ENCODE peak calls at places on chromosomes 11 and 22, in eight cellular contexts. R, W, P, T, G, K, C and V are unnamed samples.

GRCh38 chr11:115085461-115086220 is 407.3 kb downstream of the NXPE2 start:
- DNase-seq in R (no peak), W (no peak), P (no peak), T (no peak), G (no peak), K (no peak), C (no peak), V (no peak)

GRCh38 chr22:22787805-22788459 is 99.7 kb upstream of the IGLL5 start:
- DNase-seq in R (peak), W (peak), P (peak), T (peak), G (no peak), K (no peak), C (peak), V (no peak)

GRCh38 chr11:114296190-114296978 is at the start of gene NNMT:
- DNase-seq in R (no peak), W (no peak), P (no peak), T (no peak), G (peak), K (peak), C (peak), V (no peak)

GRCh38 chr11:44943118-44943517 is 7.6 kb downstream of the TP53I11 start:
- DNase-seq in R (no peak), W (no peak), P (no peak), T (peak), G (peak), K (no peak), C (no peak), V (peak)

GRCh38 chr11:84471501-84471900 is 1155.6 kb downstream of the DLG2 start:
- DNase-seq in R (no peak), W (no peak), P (no peak), T (no peak), G (no peak), K (no peak), C (no peak), V (no peak)

GRCh38 chr11:129376658-129377341 is 1.2 kb downstream of the BARX2 start:
- DNase-seq in R (no peak), W (no peak), P (no peak), T (no peak), G (no peak), K (no peak), C (no peak), V (no peak)

GRCh38 chr11:64268687-64269379 is 15.6 kb downstream of the BAD start:
- DNase-seq in R (peak), W (peak), P (peak), T (peak), G (peak), K (peak), C (no peak), V (peak)

GRCh38 chr11:9210922-9211320 is 54.2 kb downstream of the DENND5A start:
- DNase-seq in R (no peak), W (no peak), P (no peak), T (peak), G (no peak), K (no peak), C (no peak), V (no peak)

GRCh38 chr11:3028808-3029207 is 28.4 kb downstream of the CARS1 start:
- DNase-seq in R (no peak), W (no peak), P (no peak), T (no peak), G (no peak), K (no peak), C (no peak), V (no peak)

GRCh38 chr11:119701591-119702260 is 27.3 kb downstream of the NECTIN1 start:
- DNase-seq in R (no peak), W (no peak), P (no peak), T (no peak), G (no peak), K (no peak), C (no peak), V (no peak)

GRCh38 chr22:30381250-30381649 is 6.0 kb downstream of the RNF215 start:
- DNase-seq in R (no peak), W (no peak), P (no peak), T (peak), G (no peak), K (no peak), C (no peak), V (no peak)

GRCh38 chr22:44167501-44167900 is 13.2 kb upstream of the PARVG start:
- DNase-seq in R (no peak), W (no peak), P (no peak), T (no peak), G (no peak), K (no peak), C (no peak), V (no peak)

GRCh38 chr11:14012836-14013235 is 50.3 kb downstream of the SPON1 start:
- DNase-seq in R (no peak), W (no peak), P (no peak), T (no peak), G (no peak), K (no peak), C (no peak), V (no peak)

GRCh38 chr22:42856179-42856864 is 751 bp downstream of the ARFGAP3 start:
- DNase-seq in R (peak), W (peak), P (peak), T (peak), G (peak), K (peak), C (no peak), V (peak)

GRCh38 chr22:38802671-38803121 is 8.8 kb upstream of the DNAL4 start:
- DNase-seq in R (no peak), W (no peak), P (no peak), T (no peak), G (no peak), K (peak), C (peak), V (no peak)

GRCh38 chr22:46042786-46043185 is 65.8 kb upstream of the WNT7B start:
- DNase-seq in R (no peak), W (no peak), P (no peak), T (no peak), G (peak), K (peak), C (no peak), V (no peak)

GRCh38 chr11:109018639-109019038 is 353.8 kb downstream of the DDX10 start:
- DNase-seq in R (no peak), W (no peak), P (no peak), T (no peak), G (no peak), K (no peak), C (no peak), V (no peak)

GRCh38 chr11:115170133-115170815 is 333.9 kb downstream of the CADM1 start:
- DNase-seq in R (no peak), W (no peak), P (no peak), T (peak), G (no peak), K (no peak), C (no peak), V (no peak)

GRCh38 chr11:128886401-128887119 is 4.6 kb upstream of the KCNJ5 start:
- DNase-seq in R (no peak), W (no peak), P (no peak), T (no peak), G (no peak), K (no peak), C (no peak), V (no peak)

GRCh38 chr11:10565493-10565892 is 3.0 kb downstream of the LYVE1 start:
- DNase-seq in R (no peak), W (no peak), P (no peak), T (no peak), G (no peak), K (no peak), C (no peak), V (no peak)

GRCh38 chr11:126963115-126963514 is 37.5 kb downstream of the KIRREL3 start:
- DNase-seq in R (no peak), W (no peak), P (no peak), T (no peak), G (no peak), K (no peak), C (no peak), V (no peak)

GRCh38 chr22:35177811-35178210 is 79.5 kb upstream of the HMGXB4 start:
- DNase-seq in R (no peak), W (no peak), P (no peak), T (no peak), G (no peak), K (no peak), C (no peak), V (no peak)

GRCh38 chr11:61695917-61696316 is 15.7 kb downstream of the DAGLA start:
- DNase-seq in R (peak), W (peak), P (peak), T (peak), G (peak), K (peak), C (peak), V (peak)

GRCh38 chr22:31084811-31085492 is 3.8 kb downstream of the SMTN start:
- DNase-seq in R (peak), W (peak), P (peak), T (peak), G (peak), K (peak), C (no peak), V (peak)

GRCh38 chr11:40241524-40242037 is 1217.9 kb downstream of the LRRC4C start:
- DNase-seq in R (no peak), W (no peak), P (no peak), T (no peak), G (no peak), K (no peak), C (no peak), V (no peak)

GRCh38 chr11:10480026-10480425 is 25.0 kb downstream of the AMPD3 start:
- DNase-seq in R (no peak), W (no peak), P (no peak), T (no peak), G (no peak), K (peak), C (no peak), V (no peak)

GRCh38 chr11:85759915-85760314 is 51.0 kb downstream of the SYTL2 start:
- DNase-seq in R (no peak), W (no peak), P (no peak), T (no peak), G (no peak), K (no peak), C (peak), V (no peak)

GRCh38 chr11:22728600-22729394 is 62.4 kb downstream of the GAS2 start:
- DNase-seq in R (no peak), W (no peak), P (no peak), T (no peak), G (no peak), K (no peak), C (no peak), V (no peak)

GRCh38 chr11:827146-827860 is 416 bp upstream of the CRACR2B start:
- DNase-seq in R (no peak), W (no peak), P (no peak), T (no peak), G (peak), K (no peak), C (no peak), V (no peak)